ENCODE peak calls at places on chromosomes 2 and 18, in ten cellular contexts. H is spleen, E is right lobe of liver, F is thyroid gland, Q is lower leg skin, L is tibial nerve, D is Peyer's patch, B is K562, N is stomach, V is IMR-90. O is an unnamed sample.

GRCh38 chr2:12484536-12485115 is 232.1 kb upstream of the TRIB2 start:
- DNase-seq in H (no peak), E (no peak), F (no peak), Q (no peak), L (no peak), D (no peak), B (no peak), N (no peak), V (peak; percentile 57), O (no peak)

GRCh38 chr2:71796174-71796592 is 342.8 kb downstream of the DYSF start:
- DNase-seq in H (peak; percentile 69), E (no peak), F (no peak), Q (no peak), L (no peak), D (no peak), B (no peak), N (no peak), V (peak; percentile 26), O (no peak)

GRCh38 chr2:216056739-216057138 is 24.9 kb downstream of the PECR start:
- DNase-seq in H (no peak), E (no peak), F (no peak), Q (no peak), L (no peak), D (no peak), B (no peak), N (no peak), V (no peak), O (no peak)

GRCh38 chr2:156765450-156765849 is 329.3 kb downstream of the GPD2 start:
- DNase-seq in H (no peak), E (no peak), F (no peak), Q (no peak), L (no peak), D (no peak), B (no peak), N (no peak), V (no peak), O (no peak)

GRCh38 chr2:238169021-238169707 is 10.4 kb downstream of the ERFE start:
- DNase-seq in H (no peak), E (no peak), F (no peak), Q (peak; percentile 35), L (peak; percentile 84), D (no peak), B (peak; percentile 60), N (no peak), V (peak; percentile 98), O (peak; percentile 92)

GRCh38 chr18:31990823-31991222 is 27.8 kb upstream of the RNF125 start:
- DNase-seq in H (no peak), E (no peak), F (no peak), Q (no peak), L (no peak), D (no peak), B (no peak), N (no peak), V (no peak), O (no peak)

GRCh38 chr2:69306897-69307695 is 79.9 kb downstream of the GFPT1 start:
- DNase-seq in H (peak; percentile 93), E (peak; percentile 79), F (peak; percentile 82), Q (peak; percentile 70), L (peak; percentile 84), D (peak; percentile 85), B (peak; percentile 86), N (peak; percentile 73), V (peak; percentile 77), O (peak; percentile 77)

GRCh38 chr2:218806346-218806978 is 24.5 kb downstream of the CYP27A1 start:
- DNase-seq in H (no peak), E (no peak), F (peak; percentile 89), Q (peak; percentile 82), L (peak; percentile 88), D (no peak), B (no peak), N (peak; percentile 44), V (peak; percentile 96), O (no peak)

DNA sequence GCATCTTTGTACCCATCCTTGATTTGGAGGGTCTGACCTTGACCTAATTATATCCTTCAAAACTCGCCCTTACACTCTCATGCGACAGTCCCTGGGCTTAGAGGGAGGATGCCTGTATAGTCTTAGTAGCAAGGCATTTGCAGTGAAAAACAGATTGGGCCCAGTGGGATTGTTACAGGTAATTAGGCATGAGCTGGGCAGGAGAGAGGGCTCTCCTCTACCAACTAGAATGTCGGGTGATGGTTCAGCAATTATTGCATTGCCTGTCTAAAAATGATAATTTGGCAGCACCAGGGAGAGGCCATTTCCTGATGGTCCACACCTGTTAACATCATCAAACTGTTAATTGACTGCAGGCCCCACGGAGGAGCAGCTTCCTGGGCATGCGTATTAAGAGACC is 32.4 kb downstream of the COMMD1 start:
- DNase-seq in H (no peak), E (no peak), F (no peak), Q (no peak), L (no peak), D (no peak), B (no peak), N (no peak), V (no peak), O (no peak)
- TF ChIP-seq POLR2A in H (no peak), E (no peak), F (no peak), Q (no peak), L (no peak), D (no peak), B (no peak), N (no peak), V (no peak), O (no peak)

GRCh38 chr18:63834471-63835113 is 52.9 kb upstream of the SERPINB2 start:
- DNase-seq in H (no peak), E (no peak), F (no peak), Q (no peak), L (no peak), D (no peak), B (no peak), N (no peak), V (no peak), O (no peak)

GRCh38 chr18:63843008-63843407 is 44.5 kb upstream of the SERPINB2 start:
- DNase-seq in H (no peak), E (no peak), F (no peak), Q (no peak), L (no peak), D (no peak), B (no peak), N (no peak), V (no peak), O (no peak)

GRCh38 chr18:63832470-63832869 is 55.0 kb upstream of the SERPINB2 start:
- DNase-seq in H (no peak), E (no peak), F (no peak), Q (no peak), L (no peak), D (no peak), B (no peak), N (no peak), V (peak; percentile 86), O (no peak)

DNA sequence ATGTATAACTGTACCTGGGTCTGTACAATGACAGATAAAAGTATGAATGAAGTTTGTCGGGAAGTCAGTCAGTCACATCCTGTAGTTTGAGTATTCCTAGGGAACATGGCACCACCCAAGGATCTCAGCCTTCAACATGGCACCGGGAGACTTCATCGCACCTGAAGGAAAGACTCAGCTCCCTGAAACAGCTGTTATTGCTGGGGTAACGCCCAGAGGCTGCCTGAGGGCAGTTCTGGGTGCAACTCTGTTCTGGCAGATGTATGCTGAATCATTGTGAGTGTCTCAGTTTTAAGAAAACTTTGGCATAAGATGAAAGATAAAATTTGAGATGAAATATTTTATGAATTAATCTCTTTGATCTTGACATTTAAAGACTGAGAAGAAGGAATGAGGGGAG is 49.9 kb upstream of the SERPINB2 start:
- DNase-seq in H (no peak), E (no peak), F (no peak), Q (no peak), L (no peak), D (no peak), B (no peak), N (no peak), V (no peak), O (no peak)
- TF ChIP-seq POLR2A in H (no peak), E (no peak), F (no peak), Q (no peak), L (no peak), D (no peak), B (no peak), N (no peak), V (no peak), O (no peak)

GRCh38 chr2:230796280-230796862 is 68.4 kb upstream of the ITM2C start:
- DNase-seq in H (no peak), E (no peak), F (no peak), Q (no peak), L (no peak), D (no peak), B (no peak), N (no peak), V (peak; percentile 69), O (peak; percentile 30)

GRCh38 chr2:230798769-230799399 is 65.9 kb upstream of the ITM2C start:
- DNase-seq in H (no peak), E (no peak), F (peak; percentile 12), Q (no peak), L (peak; percentile 48), D (no peak), B (peak; percentile 22), N (no peak), V (peak; percentile 62), O (peak; percentile 58)

GRCh38 chr2:230795856-230796255 is 68.9 kb upstream of the ITM2C start:
- DNase-seq in H (no peak), E (no peak), F (no peak), Q (peak; percentile 72), L (peak; percentile 66), D (no peak), B (no peak), N (no peak), V (no peak), O (no peak)

GRCh38 chr2:230794472-230794871 is 70.3 kb upstream of the ITM2C start:
- DNase-seq in H (no peak), E (no peak), F (no peak), Q (no peak), L (no peak), D (no peak), B (no peak), N (no peak), V (peak; percentile 19), O (no peak)

DNA sequence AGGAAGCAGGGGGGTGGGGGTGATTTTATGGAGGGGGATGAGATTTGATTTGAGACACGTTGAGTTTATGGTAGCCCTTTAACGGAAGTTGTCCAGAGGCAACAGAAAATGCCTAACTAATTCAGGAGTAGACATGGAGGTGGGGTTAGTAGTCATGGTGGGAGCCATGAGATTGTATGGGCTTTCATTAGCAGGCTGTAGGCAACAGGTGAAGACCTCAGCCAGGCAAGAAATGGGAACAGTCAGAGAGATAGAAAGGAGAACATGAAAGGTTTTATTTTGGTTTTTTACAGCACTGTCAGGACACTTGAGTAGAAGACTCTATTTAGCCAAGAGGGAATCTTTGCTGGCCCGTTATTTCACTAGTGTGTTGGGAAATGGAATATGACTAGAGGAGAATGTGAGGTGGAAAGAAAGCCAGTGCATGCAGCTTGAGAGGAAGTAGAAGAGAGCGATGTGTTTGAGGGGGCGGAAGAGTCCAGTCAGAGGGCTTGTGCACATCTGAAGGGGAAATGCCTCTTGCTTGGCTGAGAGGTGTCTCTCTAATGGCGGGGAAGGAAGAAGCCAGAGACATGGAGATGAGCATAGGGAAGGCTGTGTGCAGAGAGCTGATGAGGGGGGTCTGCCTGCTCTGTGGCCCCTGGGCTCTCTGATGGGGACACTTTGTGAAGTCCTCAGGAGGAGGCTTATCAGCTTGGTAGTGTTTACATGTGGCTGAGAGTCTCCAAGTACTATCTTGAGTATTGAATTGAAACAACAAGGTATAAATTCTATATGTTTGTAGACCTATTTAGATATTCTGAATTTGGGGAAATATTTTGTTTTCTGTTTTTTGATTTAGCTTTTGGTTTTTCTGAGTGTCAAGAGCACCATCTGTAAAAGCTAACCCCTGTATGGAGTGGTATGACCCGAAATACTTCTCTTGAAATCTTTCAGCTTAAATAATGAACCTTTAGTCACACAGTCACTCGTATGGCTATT is 66.9 kb upstream of the ITM2C start:
- DNase-seq in H (no peak), E (no peak), F (no peak), Q (no peak), L (no peak), D (no peak), B (no peak), N (no peak), V (peak; percentile 87), O (peak; percentile 13)
- TF ChIP-seq POLR2A in H (no peak), E (no peak), F (no peak), Q (no peak), L (no peak), D (no peak), B (no peak), N (no peak), V (no peak), O (no peak)

GRCh38 chr2:64852771-64853241 is 136.4 kb upstream of the SLC1A4 start:
- DNase-seq in H (no peak), E (no peak), F (no peak), Q (no peak), L (no peak), D (no peak), B (no peak), N (no peak), V (no peak), O (no peak)
- TF ChIP-seq POLR2A in H (no peak), E (no peak), F (no peak), Q (no peak), L (no peak), D (no peak), B (no peak), N (no peak), V (no peak), O (no peak)